ENCODE peak calls at places on chromosomes 4 and X, in five cellular contexts. One of them, this sample, is unnamed.

GRCh38 chrX:24395775-24396174 is 35.3 kb downstream of the SUPT20HL1 start:
- DNase-seq in A673: peak
- DNase-seq in retinal pigment epithelial cell: no peak
- DNase-seq in Peyer's patch: peak
- DNase-seq in fibroblast of pulmonary artery: peak
- DNase-seq in this sample: peak

GRCh38 chrX:107549504-107549903 is 78.8 kb upstream of the PRPS1 start:
- DNase-seq in fibroblast of pulmonary artery: no peak
- DNase-seq in retinal pigment epithelial cell: no peak
- DNase-seq in A673: no peak
- DNase-seq in Peyer's patch: no peak
- DNase-seq in this sample: peak

GRCh38 chrX:28312965-28313364 is 274.3 kb upstream of the IL1RAPL1 start:
- DNase-seq in fibroblast of pulmonary artery: no peak
- DNase-seq in retinal pigment epithelial cell: no peak
- DNase-seq in A673: no peak
- DNase-seq in Peyer's patch: no peak
- DNase-seq in this sample: no peak

GRCh38 chrX:130645955-130646583 is 244.3 kb downstream of the RBMX2 start:
- DNase-seq in fibroblast of pulmonary artery: peak
- DNase-seq in retinal pigment epithelial cell: no peak
- DNase-seq in A673: no peak
- DNase-seq in Peyer's patch: no peak
- DNase-seq in this sample: no peak

GRCh38 chr4:108834167-108834566 is 71.3 kb upstream of the ETNPPL start:
- DNase-seq in fibroblast of pulmonary artery: peak
- DNase-seq in A673: peak
- DNase-seq in retinal pigment epithelial cell: no peak
- DNase-seq in Peyer's patch: no peak
- DNase-seq in this sample: no peak

GRCh38 chr4:680931-681645 is 6.7 kb downstream of the MYL5 start:
- DNase-seq in A673: no peak
- DNase-seq in fibroblast of pulmonary artery: peak
- DNase-seq in Peyer's patch: peak
- DNase-seq in retinal pigment epithelial cell: no peak
- DNase-seq in this sample: no peak

GRCh38 chrX:13115457-13115856 is 71.0 kb upstream of the FAM9C start:
- DNase-seq in fibroblast of pulmonary artery: no peak
- DNase-seq in Peyer's patch: no peak
- DNase-seq in A673: no peak
- DNase-seq in retinal pigment epithelial cell: no peak
- DNase-seq in this sample: no peak

GRCh38 chrX:39665830-39666518 is 431.8 kb downstream of the BCOR start:
- DNase-seq in Peyer's patch: no peak
- DNase-seq in A673: no peak
- DNase-seq in retinal pigment epithelial cell: no peak
- DNase-seq in fibroblast of pulmonary artery: peak
- DNase-seq in this sample: no peak

GRCh38 chrX:54695816-54696487 is 102.1 kb downstream of the ITIH6 start:
- DNase-seq in retinal pigment epithelial cell: no peak
- DNase-seq in fibroblast of pulmonary artery: no peak
- DNase-seq in Peyer's patch: no peak
- DNase-seq in A673: no peak
- DNase-seq in this sample: no peak

GRCh38 chrX:1222511-1223252 is 10.2 kb upstream of the CRLF2 start:
- DNase-seq in A673: no peak
- DNase-seq in retinal pigment epithelial cell: no peak
- DNase-seq in Peyer's patch: no peak
- DNase-seq in fibroblast of pulmonary artery: no peak
- DNase-seq in this sample: no peak

GRCh38 chrX:45449982-45450381 is 249.3 kb upstream of the DIPK2B start:
- DNase-seq in retinal pigment epithelial cell: peak
- DNase-seq in fibroblast of pulmonary artery: peak
- DNase-seq in A673: no peak
- DNase-seq in Peyer's patch: no peak
- DNase-seq in this sample: no peak

GRCh38 chrX:38807873-38808272 is 6.6 kb downstream of the MID1IP1 start:
- DNase-seq in Peyer's patch: no peak
- DNase-seq in retinal pigment epithelial cell: no peak
- DNase-seq in A673: no peak
- DNase-seq in fibroblast of pulmonary artery: no peak
- DNase-seq in this sample: no peak

GRCh38 chr4:175905939-175906338 is 93.9 kb upstream of the GPM6A start:
- DNase-seq in Peyer's patch: no peak
- DNase-seq in A673: no peak
- DNase-seq in fibroblast of pulmonary artery: no peak
- DNase-seq in retinal pigment epithelial cell: no peak
- DNase-seq in this sample: no peak
- H3K4me3 ChIP-seq in Peyer's patch: no peak
- H3K4me3 ChIP-seq in A673: no peak
- H3K4me3 ChIP-seq in fibroblast of pulmonary artery: no peak
- H3K4me3 ChIP-seq in retinal pigment epithelial cell: no peak
- H3K4me3 ChIP-seq in this sample: no peak

GRCh38 chr4:158169516-158169915 is 3.3 kb downstream of the GASK1B start:
- DNase-seq in Peyer's patch: no peak
- DNase-seq in A673: no peak
- DNase-seq in fibroblast of pulmonary artery: no peak
- DNase-seq in retinal pigment epithelial cell: no peak
- DNase-seq in this sample: no peak

GRCh38 chr4:158169931-158170690 is 2.7 kb downstream of the GASK1B start:
- DNase-seq in fibroblast of pulmonary artery: peak
- DNase-seq in A673: peak
- DNase-seq in retinal pigment epithelial cell: no peak
- DNase-seq in Peyer's patch: no peak
- DNase-seq in this sample: no peak

GRCh38 chr4:158170691-158171455 is 2.0 kb downstream of the GASK1B start:
- DNase-seq in A673: no peak
- DNase-seq in retinal pigment epithelial cell: no peak
- DNase-seq in Peyer's patch: peak
- DNase-seq in fibroblast of pulmonary artery: peak
- DNase-seq in this sample: peak

GRCh38 chr4:158166701-158167100 is 6.1 kb downstream of the GASK1B start:
- DNase-seq in Peyer's patch: no peak
- DNase-seq in fibroblast of pulmonary artery: no peak
- DNase-seq in retinal pigment epithelial cell: no peak
- DNase-seq in A673: no peak
- DNase-seq in this sample: no peak

GRCh38 chr4:158168606-158169005 is 4.2 kb downstream of the GASK1B start:
- DNase-seq in A673: no peak
- DNase-seq in fibroblast of pulmonary artery: no peak
- DNase-seq in retinal pigment epithelial cell: no peak
- DNase-seq in Peyer's patch: no peak
- DNase-seq in this sample: no peak
- H3K4me3 ChIP-seq in A673: no peak
- H3K4me3 ChIP-seq in fibroblast of pulmonary artery: peak
- H3K4me3 ChIP-seq in retinal pigment epithelial cell: no peak
- H3K4me3 ChIP-seq in Peyer's patch: peak
- H3K4me3 ChIP-seq in this sample: no peak

GRCh38 chr4:7878323-7878722 is 61.3 kb downstream of the AFAP1 start:
- DNase-seq in retinal pigment epithelial cell: no peak
- DNase-seq in fibroblast of pulmonary artery: no peak
- DNase-seq in A673: no peak
- DNase-seq in Peyer's patch: no peak
- DNase-seq in this sample: no peak
- H3K4me3 ChIP-seq in retinal pigment epithelial cell: no peak
- H3K4me3 ChIP-seq in fibroblast of pulmonary artery: no peak
- H3K4me3 ChIP-seq in A673: no peak
- H3K4me3 ChIP-seq in Peyer's patch: no peak
- H3K4me3 ChIP-seq in this sample: no peak

GRCh38 chr4:186826866-186827541 is 103.3 kb upstream of the FAT1 start:
- DNase-seq in fibroblast of pulmonary artery: no peak
- DNase-seq in A673: no peak
- DNase-seq in Peyer's patch: no peak
- DNase-seq in retinal pigment epithelial cell: no peak
- DNase-seq in this sample: no peak

GRCh38 chr4:186829740-186830449 is 106.2 kb upstream of the FAT1 start:
- DNase-seq in Peyer's patch: no peak
- DNase-seq in retinal pigment epithelial cell: peak
- DNase-seq in fibroblast of pulmonary artery: peak
- DNase-seq in A673: no peak
- DNase-seq in this sample: no peak

GRCh38 chr4:186831574-186831973 is 107.9 kb upstream of the FAT1 start:
- DNase-seq in A673: no peak
- DNase-seq in fibroblast of pulmonary artery: no peak
- DNase-seq in Peyer's patch: no peak
- DNase-seq in retinal pigment epithelial cell: no peak
- DNase-seq in this sample: no peak

GRCh38 chr4:186827542-186827887 is 103.9 kb upstream of the FAT1 start:
- DNase-seq in retinal pigment epithelial cell: no peak
- DNase-seq in A673: no peak
- DNase-seq in Peyer's patch: no peak
- DNase-seq in fibroblast of pulmonary artery: no peak
- DNase-seq in this sample: no peak

DNA sequence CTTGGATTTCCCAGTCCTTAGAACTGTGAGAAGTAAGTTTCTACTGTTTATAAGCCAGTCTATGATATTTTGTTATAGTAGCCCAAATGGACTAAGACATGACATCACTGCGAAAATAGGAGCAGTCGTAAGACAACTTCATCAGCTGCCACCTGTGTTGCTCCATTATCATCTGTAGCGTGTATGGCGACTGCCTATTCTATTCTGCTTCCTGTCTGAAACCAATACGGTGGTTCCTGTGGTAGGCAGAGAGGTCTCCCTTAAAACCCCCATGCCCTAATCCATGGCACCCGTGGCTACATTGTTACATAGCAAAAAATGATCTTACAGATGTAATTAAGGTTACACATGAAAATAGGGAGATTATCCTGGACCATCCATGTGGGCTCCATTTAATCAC is 105.4 kb upstream of the FAT1 start:
- DNase-seq in A673: no peak
- DNase-seq in retinal pigment epithelial cell: no peak
- DNase-seq in fibroblast of pulmonary artery: no peak
- DNase-seq in Peyer's patch: no peak
- DNase-seq in this sample: no peak
- H3K4me3 ChIP-seq in A673: no peak
- H3K4me3 ChIP-seq in retinal pigment epithelial cell: no peak
- H3K4me3 ChIP-seq in fibroblast of pulmonary artery: no peak
- H3K4me3 ChIP-seq in Peyer's patch: no peak
- H3K4me3 ChIP-seq in this sample: no peak

DNA sequence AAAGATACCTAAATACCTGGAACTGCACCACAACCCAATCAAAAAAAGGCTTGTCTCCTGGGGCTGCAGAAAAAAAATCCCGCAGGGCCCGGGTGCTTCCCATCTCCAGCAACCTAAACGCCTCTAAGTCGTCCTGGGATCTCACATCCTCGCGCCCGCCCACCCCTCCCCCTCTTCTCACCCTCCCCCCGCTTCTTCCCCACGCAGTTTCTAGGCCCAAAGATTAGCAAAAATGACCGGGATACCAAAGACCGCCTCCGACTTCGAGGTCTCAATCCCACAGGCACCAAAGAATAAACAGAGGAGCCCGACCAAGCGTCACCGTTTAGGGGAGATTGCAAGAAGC is 643 bp downstream of the ATRX start:
- DNase-seq in retinal pigment epithelial cell: no peak
- DNase-seq in Peyer's patch: no peak
- DNase-seq in A673: peak
- DNase-seq in fibroblast of pulmonary artery: no peak
- DNase-seq in this sample: no peak
- H3K4me3 ChIP-seq in retinal pigment epithelial cell: peak
- H3K4me3 ChIP-seq in Peyer's patch: peak
- H3K4me3 ChIP-seq in A673: peak
- H3K4me3 ChIP-seq in fibroblast of pulmonary artery: peak
- H3K4me3 ChIP-seq in this sample: peak

DNA sequence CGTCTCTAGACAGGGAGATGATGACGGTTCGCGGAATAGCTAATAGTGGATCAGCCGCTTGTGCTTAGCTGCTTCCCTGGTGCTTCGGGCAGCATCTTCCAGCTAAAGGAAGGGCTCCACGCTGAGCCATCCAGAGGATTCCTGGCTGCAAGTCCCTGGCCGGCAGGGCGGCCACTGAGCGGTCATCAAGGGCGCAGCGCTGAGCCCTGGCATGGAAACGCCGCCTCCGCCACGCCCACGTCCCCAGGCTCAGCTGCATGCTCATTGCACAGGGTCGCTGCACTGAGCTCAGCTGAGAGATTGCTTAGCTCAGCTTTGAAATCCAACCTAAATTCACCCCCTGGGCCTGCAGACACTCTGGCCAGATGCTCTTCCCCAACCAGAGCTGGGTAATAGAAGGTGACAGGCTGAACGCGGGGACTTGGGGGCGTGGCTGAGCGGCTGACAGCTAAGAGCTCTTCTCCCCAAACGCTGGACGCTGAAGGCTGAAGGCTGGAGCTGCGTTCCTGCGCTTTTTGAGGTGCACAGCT is 118.2 kb upstream of the KIT start:
- DNase-seq in Peyer's patch: no peak
- DNase-seq in retinal pigment epithelial cell: no peak
- DNase-seq in A673: peak
- DNase-seq in fibroblast of pulmonary artery: peak
- DNase-seq in this sample: no peak
- H3K4me3 ChIP-seq in Peyer's patch: peak
- H3K4me3 ChIP-seq in retinal pigment epithelial cell: peak
- H3K4me3 ChIP-seq in A673: peak
- H3K4me3 ChIP-seq in fibroblast of pulmonary artery: peak
- H3K4me3 ChIP-seq in this sample: no peak